ENCODE peak calls at places on chromosome 14, in eight cellular contexts. Y is AG04450, H is pancreas, E is cardiac fibroblast, G is NT2/D1, N is hepatocyte, T is skeletal muscle cell, S is AG04449. C is an unnamed sample.

GRCh38 chr14:51849095-51849494 is 11.3 kb upstream of the GNG2 start:
- DNase-seq in Y (no peak), H (no peak), E (no peak), G (no peak), N (no peak), T (no peak), S (no peak), C (no peak)

GRCh38 chr14:21025374-21026151 is 702 bp upstream of the NDRG2 start:
- DNase-seq in Y (no peak), H (peak; percentile 40), E (peak; percentile 22), G (no peak), N (peak; percentile 54), T (no peak), S (no peak), C (no peak)

GRCh38 chr14:105439179-105439578 is 19.6 kb downstream of the MTA1 start:
- DNase-seq in Y (no peak), H (no peak), E (no peak), G (no peak), N (no peak), T (no peak), S (no peak), C (no peak)

GRCh38 chr14:21991130-21991529 is 317.5 kb upstream of the OR4E1 start:
- DNase-seq in Y (no peak), H (no peak), E (no peak), G (no peak), N (no peak), T (no peak), S (no peak), C (no peak)

GRCh38 chr14:55845963-55846851 is 266.2 kb downstream of the KTN1 start:
- DNase-seq in Y (no peak), H (no peak), E (no peak), G (no peak), N (no peak), T (no peak), S (no peak), C (no peak)

GRCh38 chr14:100842799-100843198 is 16.9 kb downstream of the MEG3 start:
- DNase-seq in Y (peak; percentile 71), H (no peak), E (peak; percentile 78), G (no peak), N (peak; percentile 73), T (peak; percentile 68), S (peak; percentile 86), C (no peak)

GRCh38 chr14:101077511-101078074 is 174.1 kb upstream of the RTL1 start:
- DNase-seq in Y (no peak), H (no peak), E (peak; percentile 29), G (peak; percentile 50), N (peak; percentile 75), T (no peak), S (no peak), C (no peak)

GRCh38 chr14:58923751-58924405 is 264.6 kb upstream of the DAAM1 start:
- DNase-seq in Y (no peak), H (no peak), E (no peak), G (peak; percentile 23), N (no peak), T (no peak), S (no peak), C (no peak)

GRCh38 chr14:69226178-69226577 is 33.8 kb upstream of the GALNT16 start:
- DNase-seq in Y (no peak), H (no peak), E (peak; percentile 74), G (no peak), N (no peak), T (no peak), S (no peak), C (no peak)

GRCh38 chr14:69005432-69006148 is 26.5 kb upstream of the ACTN1 start:
- DNase-seq in Y (peak; percentile 72), H (no peak), E (peak; percentile 90), G (peak; percentile 30), N (peak; percentile 77), T (peak; percentile 83), S (peak; percentile 81), C (no peak)

GRCh38 chr14:80634106-80634758 is 307.3 kb downstream of the CEP128 start:
- DNase-seq in Y (no peak), H (no peak), E (peak; percentile 46), G (no peak), N (no peak), T (no peak), S (no peak), C (no peak)

GRCh38 chr14:34867199-34867598 is 8.0 kb downstream of the BAZ1A start:
- DNase-seq in Y (no peak), H (no peak), E (no peak), G (no peak), N (no peak), T (no peak), S (no peak), C (no peak)

GRCh38 chr14:20468773-20469241 is 399 bp upstream of the PNP start:
- DNase-seq in Y (no peak), H (no peak), E (no peak), G (no peak), N (peak; percentile 16), T (no peak), S (no peak), C (no peak)

GRCh38 chr14:34365309-34365915 is 96.6 kb downstream of the SPTSSA start:
- DNase-seq in Y (no peak), H (no peak), E (peak; percentile 51), G (no peak), N (peak; percentile 43), T (no peak), S (no peak), C (no peak)

GRCh38 chr14:96245710-96246534 is 10.1 kb upstream of the BDKRB1 start:
- DNase-seq in Y (no peak), H (no peak), E (no peak), G (no peak), N (no peak), T (no peak), S (no peak), C (no peak)

GRCh38 chr14:85535916-85536834 is 6.2 kb downstream of the FLRT2 start:
- DNase-seq in Y (no peak), H (no peak), E (peak; percentile 69), G (no peak), N (peak; percentile 64), T (no peak), S (no peak), C (no peak)

GRCh38 chr14:34650786-34651584 is 21.0 kb upstream of the SNX6 start:
- DNase-seq in Y (peak; percentile 98), H (no peak), E (peak; percentile 99), G (no peak), N (peak; percentile 68), T (peak; percentile 99), S (peak; percentile 99), C (no peak)

GRCh38 chr14:36402867-36403266 is 82.4 kb upstream of the MBIP start:
- DNase-seq in Y (no peak), H (no peak), E (no peak), G (no peak), N (no peak), T (no peak), S (no peak), C (no peak)

GRCh38 chr14:105865266-105865903 is 339.0 kb downstream of the TMEM121 start:
- DNase-seq in Y (no peak), H (no peak), E (no peak), G (no peak), N (no peak), T (no peak), S (no peak), C (no peak)

GRCh38 chr14:35384386-35385041 is 20.0 kb downstream of the NFKBIA start:
- DNase-seq in Y (peak; percentile 91), H (no peak), E (peak; percentile 96), G (no peak), N (peak; percentile 79), T (peak; percentile 96), S (peak; percentile 90), C (no peak)

GRCh38 chr14:67879026-67879425 is 59.4 kb downstream of the RAD51B start:
- DNase-seq in Y (no peak), H (no peak), E (no peak), G (no peak), N (no peak), T (no peak), S (no peak), C (no peak)

GRCh38 chr14:104973215-104974145 is 4.7 kb downstream of the AHNAK2 start:
- DNase-seq in Y (peak; percentile 79), H (no peak), E (peak; percentile 96), G (no peak), N (peak; percentile 93), T (peak; percentile 79), S (peak; percentile 67), C (no peak)

GRCh38 chr14:76337619-76338545 is 38.1 kb upstream of the ESRRB start:
- DNase-seq in Y (no peak), H (no peak), E (no peak), G (no peak), N (no peak), T (no peak), S (no peak), C (no peak)
- H3K4me3 ChIP-seq in Y (no peak overlapping the region), H (no peak overlapping the region), E (no peak overlapping the region), G (no peak overlapping the region), N (no peak overlapping the region), T (peak overlapping the region; percentile 13), S (peak overlapping the region; percentile 31), C (no peak overlapping the region)

GRCh38 chr14:50321009-50321660 is 9.0 kb downstream of the DMAC2L start:
- DNase-seq in Y (peak; percentile 86), H (peak; percentile 64), E (peak; percentile 96), G (no peak), N (peak; percentile 91), T (peak; percentile 90), S (peak; percentile 82), C (no peak)
- H3K4me3 ChIP-seq in Y (peak overlapping the region; percentile 41), H (peak overlapping the region; percentile 17), E (peak overlapping the region; percentile 11), G (no peak overlapping the region), N (no peak overlapping the region), T (peak overlapping the region; percentile 20), S (peak overlapping the region; percentile 39), C (peak overlapping the region; percentile 54)

GRCh38 chr14:23468704-23469126 is 788 bp upstream of the NGDN start:
- DNase-seq in Y (no peak), H (no peak), E (no peak), G (no peak), N (no peak), T (no peak), S (no peak), C (no peak)
- H3K4me3 ChIP-seq in Y (peak overlapping the region; percentile 58), H (peak overlapping the region; percentile 96), E (peak overlapping the region; percentile 46), G (peak overlapping the region; percentile 21), N (no peak overlapping the region), T (peak overlapping the region; percentile 49), S (peak overlapping the region; percentile 55), C (peak overlapping the region; percentile 94)

DNA sequence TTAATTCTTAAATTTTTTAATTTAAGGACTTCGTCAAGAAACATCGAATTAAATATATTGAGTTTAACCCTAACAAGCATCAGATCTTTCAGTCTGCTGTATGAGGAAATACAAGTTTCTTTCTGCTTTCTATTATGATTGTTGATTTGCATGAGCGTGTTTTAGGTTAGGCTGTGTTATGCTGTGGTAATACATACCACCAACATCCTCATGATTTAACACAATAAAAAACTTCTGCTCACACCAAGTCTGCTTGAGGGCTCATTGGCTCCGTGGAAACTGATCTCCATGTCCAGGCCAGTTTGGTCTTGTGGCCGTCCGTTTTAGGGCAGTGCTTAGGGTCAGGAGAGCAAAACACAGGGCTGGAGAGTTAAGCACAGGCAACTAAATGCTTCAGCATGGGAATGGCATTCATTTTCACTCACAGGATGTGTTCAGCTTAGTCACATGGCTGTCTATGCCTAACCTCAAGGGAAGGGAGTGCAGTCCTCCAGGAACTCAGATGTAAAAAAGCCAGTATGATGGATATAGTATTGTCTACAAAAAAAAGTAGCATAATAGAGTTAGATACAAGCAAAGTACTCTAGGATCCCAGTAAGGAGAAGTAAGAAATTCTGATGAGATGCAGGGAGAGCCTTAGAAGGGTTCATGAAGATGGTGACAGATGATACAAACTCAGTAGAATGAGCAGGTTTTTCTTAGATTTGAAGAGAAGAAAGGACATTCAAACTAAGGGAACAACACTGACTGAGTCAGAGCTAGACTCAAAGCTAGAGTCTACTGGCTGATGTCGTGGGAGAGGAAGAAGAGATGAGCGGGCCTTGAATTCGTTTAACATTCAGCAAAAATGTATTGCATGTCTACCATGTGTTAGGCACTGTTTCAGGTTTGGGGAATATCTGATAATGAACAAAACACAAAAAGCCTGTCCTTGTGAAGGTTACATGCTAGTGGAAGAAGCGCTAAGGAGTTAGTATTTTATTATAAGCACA is 16.3 kb downstream of the MARK3 start:
- DNase-seq in Y (peak; percentile 39), H (no peak), E (peak; percentile 72), G (no peak), N (no peak), T (no peak), S (no peak), C (no peak)
- H3K4me3 ChIP-seq in Y (peak overlapping the region; percentile 18), H (no peak overlapping the region), E (peak overlapping the region; percentile 16), G (no peak overlapping the region), N (no peak overlapping the region), T (no peak overlapping the region), S (peak overlapping the region; percentile 36), C (no peak overlapping the region)

C was measured in esophagus squamous epithelium.